ENCODE peak calls at places on chromosomes 7 and 10, in six cellular contexts. Z, G, E, C, L and T are unnamed samples.
A peak's percentile ranks its signal among the peaks of the same experiment; 100 is the strongest.

GRCh38 chr7:14754631-14755030 is 147.9 kb downstream of the DGKB start:
- DNase-seq in C (no peak), E (no peak), G (no peak), Z (no peak), L (no peak), T (no peak)

GRCh38 chr10:113425596-113425995 is 127.3 kb upstream of the HABP2 start:
- DNase-seq in Z (no peak), C (no peak), E (no peak), L (no peak), G (no peak), T (no peak)

GRCh38 chr7:47512481-47513176 is 69.3 kb downstream of the TNS3 start:
- DNase-seq in G (no peak), E (no peak), Z (no peak), L (peak; percentile 4), C (no peak), T (no peak)

GRCh38 chr10:93436577-93436976 is 45.6 kb downstream of the MYOF start:
- DNase-seq in G (no peak), Z (no peak), L (no peak), E (peak; percentile 65), C (no peak), T (peak; percentile 54)

GRCh38 chr7:99864041-99864440 is 12.8 kb downstream of the OR2AE1 start:
- DNase-seq in C (no peak), L (no peak), G (no peak), Z (no peak), E (no peak), T (no peak)

GRCh38 chr10:47076949-47077348 is 165.7 kb downstream of the PTPN20 start:
- DNase-seq in Z (no peak), E (no peak), L (no peak), C (peak; percentile 67), G (no peak), T (no peak)

GRCh38 chr7:4689151-4689550 is 7.1 kb downstream of the FOXK1 start:
- DNase-seq in E (no peak), L (no peak), C (no peak), Z (no peak), G (no peak), T (no peak)

GRCh38 chr10:83199357-83199756 is 940.0 kb upstream of the GHITM start:
- DNase-seq in Z (no peak), C (no peak), G (no peak), E (no peak), L (no peak), T (no peak)

GRCh38 chr7:142581341-142581740 is 167.9 kb upstream of the PRSS1 start:
- DNase-seq in E (no peak), L (no peak), G (no peak), Z (no peak), C (no peak), T (no peak)

GRCh38 chr7:521221-522070 is 1.8 kb upstream of the PDGFA start:
- DNase-seq in L (peak; percentile 76), E (peak; percentile 67), Z (peak; percentile 50), C (no peak), G (no peak), T (peak; percentile 75)

GRCh38 chr7:51617691-51618090 is 301.1 kb upstream of the COBL start:
- DNase-seq in Z (no peak), G (no peak), E (no peak), C (no peak), L (peak; percentile 76), T (no peak)

GRCh38 chr7:356087-356486 is 66.1 kb downstream of the FOXL3 start:
- DNase-seq in C (no peak), G (no peak), Z (no peak), L (no peak), E (no peak), T (no peak)

GRCh38 chr7:100353685-100354330 is 4.1 kb upstream of the PILRB start:
- DNase-seq in L (peak; percentile 48), G (no peak), Z (no peak), E (peak; percentile 12), C (no peak), T (no peak)

GRCh38 chr10:22105270-22105669 is 101.7 kb upstream of the DNAJC1 start:
- DNase-seq in E (no peak), C (no peak), L (no peak), Z (no peak), G (no peak), T (no peak)

GRCh38 chr10:89684604-89685003 is 16.8 kb upstream of the KIF20B start:
- DNase-seq in Z (no peak), E (no peak), L (no peak), C (no peak), G (no peak), T (no peak)

DNA sequence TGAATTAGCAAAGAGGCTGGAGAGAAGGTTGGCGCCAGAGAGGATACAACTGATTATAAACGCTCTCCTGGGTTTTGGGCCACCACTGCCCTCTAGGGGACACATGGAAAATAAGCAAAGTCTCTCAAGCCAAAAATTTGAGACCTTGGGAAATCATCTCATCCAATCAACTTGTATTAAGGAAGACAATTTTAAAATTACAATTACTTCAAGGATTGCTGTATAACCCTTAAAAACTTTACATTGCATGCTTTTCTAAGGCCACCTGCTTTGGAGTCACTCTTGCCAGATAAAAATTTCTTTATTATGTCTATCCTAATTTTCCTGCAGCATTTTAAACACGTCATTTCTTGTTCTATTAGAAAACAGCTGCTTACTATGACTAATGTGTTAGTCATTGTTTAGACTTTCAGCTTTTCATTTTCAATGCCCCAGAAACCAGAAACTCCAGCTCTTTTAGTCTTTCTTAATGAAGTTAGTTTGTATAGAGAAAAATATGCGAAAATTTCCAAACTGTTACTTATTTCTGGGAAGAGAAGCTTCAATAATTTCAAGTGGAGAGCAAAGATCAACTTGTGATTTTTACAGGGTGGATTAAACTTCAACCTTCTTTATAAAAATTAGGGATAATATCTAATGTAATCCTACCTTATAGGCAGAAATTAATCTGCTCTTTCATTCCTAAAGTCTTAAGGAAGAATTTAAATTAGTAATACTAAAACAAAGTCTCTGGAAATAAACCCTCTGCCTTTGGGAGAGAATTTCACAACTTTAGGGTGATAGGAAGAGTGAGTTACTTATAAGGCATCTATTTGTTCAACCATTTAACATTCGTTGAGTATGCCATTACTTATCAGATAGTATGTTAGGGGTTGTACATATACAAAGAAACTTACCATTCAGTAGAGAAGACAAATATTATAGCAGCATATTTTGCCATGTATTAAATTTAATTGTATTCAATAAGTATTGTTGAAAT is 20.6 kb upstream of the RHOBTB1 start:
- DNase-seq in E (peak; percentile 79), L (peak; percentile 81), C (no peak), G (peak; percentile 75), Z (peak; percentile 40), T (peak; percentile 47)
- H3K4me3 ChIP-seq in E (no peak overlapping the region), L (no peak overlapping the region), C (no peak overlapping the region), G (no peak overlapping the region), Z (no peak overlapping the region), T (no peak overlapping the region)

GRCh38 chr10:124062390-124062789 is 31.0 kb downstream of the CHST15 start:
- DNase-seq in L (no peak), Z (no peak), G (no peak), C (no peak), E (no peak), T (no peak)

GRCh38 chr10:124058346-124059003 is 34.9 kb downstream of the CHST15 start:
- DNase-seq in G (no peak), E (no peak), C (no peak), L (no peak), Z (no peak), T (no peak)

GRCh38 chr10:124059552-124059951 is 33.8 kb downstream of the CHST15 start:
- DNase-seq in E (no peak), L (no peak), G (no peak), Z (no peak), C (no peak), T (no peak)

GRCh38 chr10:124061030-124061429 is 32.4 kb downstream of the CHST15 start:
- DNase-seq in C (no peak), Z (no peak), G (no peak), L (no peak), E (no peak), T (no peak)

DNA sequence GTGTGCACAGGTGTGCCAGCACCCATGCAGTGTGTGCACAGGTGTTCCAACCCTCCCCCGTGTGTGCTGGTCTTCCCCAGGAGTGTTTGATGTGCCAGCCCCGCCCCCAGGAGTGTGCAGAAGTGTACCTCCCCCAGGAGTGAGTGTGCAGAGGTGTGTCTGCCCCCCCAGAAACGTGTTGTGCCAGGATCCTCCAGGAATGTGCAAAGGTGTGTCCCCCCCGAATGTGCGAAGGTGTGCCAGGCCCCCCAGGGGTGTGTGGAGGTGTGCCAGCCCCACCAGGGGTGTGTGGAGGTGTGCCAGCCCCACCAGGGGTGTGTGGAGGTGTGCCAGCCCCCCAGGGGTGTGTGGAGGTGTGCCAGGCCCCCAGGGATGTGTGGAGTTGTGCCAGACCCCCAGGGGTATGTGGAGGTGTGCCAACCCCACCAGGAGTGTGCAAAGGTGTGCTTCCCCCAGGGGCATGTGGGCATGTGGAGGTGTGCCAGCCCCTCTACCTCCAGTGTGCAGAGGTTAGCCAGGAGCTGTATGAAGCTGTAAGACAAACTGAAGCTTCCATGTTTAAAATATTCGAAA is 33.2 kb downstream of the CHST15 start:
- DNase-seq in L (no peak), Z (no peak), E (no peak), C (no peak), G (no peak), T (no peak)
- H3K4me1 ChIP-seq in L (no peaks in the 10 kb centered on the region), Z (no peaks in the 10 kb centered on the region), E (peaks cover 4% of the 10 kb centered on the region), C (peaks cover 6% of the 10 kb centered on the region), G (no peaks in the 10 kb centered on the region), T (no peaks in the 10 kb centered on the region)

DNA sequence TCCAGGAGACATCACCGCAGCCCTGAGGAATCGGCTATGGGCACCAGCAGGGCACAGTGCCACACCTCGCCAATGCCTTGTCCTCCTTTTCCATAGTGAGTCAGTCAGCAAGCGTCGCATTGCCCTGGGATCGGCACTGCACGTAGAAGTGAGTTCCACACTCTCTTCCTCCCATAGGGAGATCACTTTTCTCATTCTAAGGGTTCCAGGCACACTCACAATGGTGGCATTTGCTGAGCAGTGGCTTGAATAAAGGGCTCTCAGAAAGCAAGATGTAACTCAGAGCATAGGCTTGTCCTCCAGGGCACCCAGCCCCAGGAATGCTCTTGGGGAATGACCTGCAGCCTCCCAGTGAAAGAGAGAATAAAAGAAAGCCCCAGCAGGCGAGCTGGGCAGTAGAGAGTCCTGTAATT is 1.1 kb upstream of the VIM start:
- DNase-seq in Z (no peak), L (no peak), C (no peak), E (no peak), G (no peak), T (peak; percentile 24)
- H3K4me3 ChIP-seq in Z (no peak overlapping the region), L (no peak overlapping the region), C (peak overlapping the region; percentile 80), E (peak overlapping the region; percentile 95), G (no peak overlapping the region), T (no peak overlapping the region)

GRCh38 chr7:43648725-43649406 is 66.0 kb downstream of the STK17A start:
- DNase-seq in Z (no peak), C (no peak), G (peak; percentile 48), E (no peak), L (peak; percentile 93), T (no peak)

GRCh38 chr7:43645699-43646226 is 62.9 kb downstream of the STK17A start:
- DNase-seq in C (no peak), G (no peak), Z (no peak), L (no peak), E (no peak), T (no peak)

GRCh38 chr7:43647772-43648643 is 65.1 kb downstream of the STK17A start:
- DNase-seq in Z (peak; percentile 47), E (no peak), G (peak; percentile 66), L (peak; percentile 71), C (no peak), T (no peak)

GRCh38 chr7:43646603-43647313 is 63.9 kb downstream of the STK17A start:
- DNase-seq in G (no peak), E (no peak), L (no peak), Z (no peak), C (no peak), T (peak; percentile 69)

DNA sequence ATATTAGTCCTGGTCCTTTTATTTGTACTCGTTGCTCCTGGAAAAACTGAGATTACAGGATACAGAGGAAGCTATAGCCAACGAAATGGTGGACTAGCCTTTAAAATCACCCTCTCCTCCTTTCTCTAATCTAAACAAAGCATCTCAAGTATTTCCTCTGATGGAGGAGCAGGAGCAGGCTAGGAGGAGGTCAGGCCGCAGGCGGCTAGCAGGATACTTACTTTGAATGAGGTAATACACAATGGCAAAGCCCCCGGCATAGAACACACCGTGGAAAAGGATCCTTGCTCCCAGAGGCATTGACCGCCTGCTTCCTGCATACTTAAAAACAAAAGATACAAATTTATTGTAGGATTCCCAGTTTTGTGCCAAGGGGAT is 64.4 kb downstream of the STK17A start:
- DNase-seq in E (no peak), C (no peak), Z (no peak), L (no peak), G (no peak), T (peak; percentile 75)
- H3K4me1 ChIP-seq in E (peaks cover 13% of the 10 kb centered on the region), C (peaks cover 72% of the 10 kb centered on the region), Z (no peaks in the 10 kb centered on the region), L (peaks cover 3% of the 10 kb centered on the region), G (peaks cover 5% of the 10 kb centered on the region), T (peaks cover 29% of the 10 kb centered on the region)